ENCODE peak calls at places on chromosomes 4 and X, in ten cellular contexts. N, E, V, O, J, Z, A, Y, I and W are unnamed samples.

GRCh38 chrX:39827959-39828358 is 269.8 kb downstream of the BCOR start:
- DNase-seq in N (no peak), E (no peak), V (no peak), O (no peak), J (no peak), Z (peak), A (no peak), Y (no peak), I (no peak), W (no peak)

GRCh38 chr4:89837385-89837995 is 529 bp upstream of the SNCA start:
- DNase-seq in N (peak), E (no peak), V (no peak), O (peak), J (peak), Z (no peak), A (no peak), Y (peak), I (peak), W (no peak)

GRCh38 chr4:145285928-145286327 is 105.5 kb upstream of the OTUD4 start:
- DNase-seq in N (no peak), E (no peak), V (no peak), O (peak), J (no peak), Z (no peak), A (no peak), Y (no peak), I (peak), W (no peak)

GRCh38 chr4:30716158-30716557 is 4.0 kb upstream of the PCDH7 start:
- DNase-seq in N (peak), E (no peak), V (no peak), O (peak), J (no peak), Z (no peak), A (no peak), Y (peak), I (peak), W (no peak)

GRCh38 chr4:67751260-67751659 is 2.9 kb downstream of the GNRHR start:
- DNase-seq in N (peak), E (no peak), V (no peak), O (peak), J (no peak), Z (no peak), A (no peak), Y (no peak), I (peak), W (no peak)

GRCh38 chr4:10066704-10067651 is 45.7 kb upstream of the SLC2A9 start:
- DNase-seq in N (no peak), E (no peak), V (no peak), O (no peak), J (no peak), Z (no peak), A (no peak), Y (no peak), I (no peak), W (no peak)

GRCh38 chrX:15382809-15383208 is 1.4 kb downstream of the VEGFD start:
- DNase-seq in N (no peak), E (no peak), V (no peak), O (no peak), J (no peak), Z (no peak), A (no peak), Y (no peak), I (no peak), W (no peak)

GRCh38 chr4:112058433-112058832 is 86.8 kb upstream of the FAM241A start:
- DNase-seq in N (peak), E (no peak), V (no peak), O (peak), J (no peak), Z (no peak), A (no peak), Y (no peak), I (peak), W (no peak)

GRCh38 chr4:169956441-169956840 is 69.8 kb downstream of the MFAP3L start:
- DNase-seq in N (no peak), E (no peak), V (no peak), O (no peak), J (no peak), Z (no peak), A (no peak), Y (no peak), I (no peak), W (no peak)

GRCh38 chr4:38449506-38450174 is 214.4 kb upstream of the KLF3 start:
- DNase-seq in N (no peak), E (no peak), V (no peak), O (peak), J (no peak), Z (no peak), A (no peak), Y (no peak), I (peak), W (no peak)

GRCh38 chr4:16617416-16617815 is 281.0 kb downstream of the LDB2 start:
- DNase-seq in N (peak), E (no peak), V (no peak), O (peak), J (no peak), Z (no peak), A (no peak), Y (no peak), I (peak), W (no peak)

DNA sequence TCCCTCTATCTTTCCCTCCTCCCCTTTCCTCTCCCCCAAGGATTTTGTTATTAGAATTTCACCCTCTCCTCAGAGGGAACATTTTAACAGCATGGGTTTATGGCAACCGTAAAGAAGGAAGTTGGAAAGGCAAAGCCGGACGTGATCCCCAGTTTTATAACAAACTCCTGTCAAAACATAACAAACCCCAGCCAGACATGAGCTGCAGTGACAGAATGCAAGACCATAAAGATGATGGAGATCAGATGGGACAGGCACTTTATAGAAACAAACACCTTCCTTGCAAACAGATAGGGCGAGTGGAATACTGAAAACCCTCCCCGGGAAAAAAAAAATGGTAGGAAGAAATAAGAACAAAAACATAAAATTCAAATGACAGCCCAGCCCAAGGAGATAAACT is 281.5 kb downstream of the LDB2 start:
- DNase-seq in N (peak), E (no peak), V (no peak), O (no peak), J (no peak), Z (no peak), A (no peak), Y (no peak), I (no peak), W (no peak)
- H3K4me3 ChIP-seq in N (peak), E (no peak), V (no peak), O (peak), J (no peak), Z (no peak), A (no peak), Y (no peak), I (no peak), W (no peak)

GRCh38 chrX:46218373-46218772 is 326.8 kb downstream of the ZNF674 start:
- DNase-seq in N (no peak), E (no peak), V (no peak), O (no peak), J (no peak), Z (no peak), A (no peak), Y (no peak), I (no peak), W (no peak)
- H3K4me3 ChIP-seq in N (no peak), E (no peak), V (no peak), O (no peak), J (no peak), Z (no peak), A (no peak), Y (no peak), I (no peak), W (no peak)

DNA sequence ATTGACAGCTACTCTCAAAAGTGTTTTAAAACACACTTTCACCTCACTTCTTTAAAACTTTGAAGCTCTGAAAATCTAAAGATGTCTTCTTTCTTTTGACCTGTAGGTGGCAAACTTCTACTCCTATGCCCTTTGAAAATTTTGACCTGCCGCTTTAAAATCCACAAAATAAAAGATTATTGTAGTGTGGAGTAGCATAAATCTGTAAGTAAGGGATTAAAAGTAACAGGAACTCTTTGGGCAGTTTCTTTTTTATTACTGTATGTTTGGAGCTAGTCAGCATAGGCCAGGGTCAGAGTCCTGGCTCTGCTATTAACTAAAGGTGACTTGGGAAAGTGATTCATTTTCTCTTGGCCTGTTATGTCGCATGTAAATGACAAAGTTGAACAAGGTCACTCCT is 25.5 kb downstream of the BBS12 start:
- DNase-seq in N (peak), E (peak), V (no peak), O (peak), J (peak), Z (no peak), A (no peak), Y (no peak), I (peak), W (no peak)
- H3K4me3 ChIP-seq in N (no peak), E (no peak), V (no peak), O (no peak), J (no peak), Z (no peak), A (no peak), Y (no peak), I (no peak), W (no peak)

GRCh38 chr4:155494037-155494718 is 117.4 kb upstream of the MAP9 start:
- DNase-seq in N (no peak), E (no peak), V (no peak), O (no peak), J (no peak), Z (no peak), A (no peak), Y (no peak), I (no peak), W (no peak)
- H3K4me3 ChIP-seq in N (no peak), E (no peak), V (no peak), O (no peak), J (no peak), Z (no peak), A (no peak), Y (no peak), I (no peak), W (no peak)

GRCh38 chr4:131348258-131348657 is 1800.8 kb upstream of the PCDH10 start:
- DNase-seq in N (no peak), E (no peak), V (no peak), O (no peak), J (no peak), Z (no peak), A (no peak), Y (no peak), I (no peak), W (no peak)
- H3K4me3 ChIP-seq in N (no peak), E (no peak), V (no peak), O (no peak), J (no peak), Z (no peak), A (no peak), Y (no peak), I (no peak), W (no peak)

GRCh38 chr4:15651682-15652081 is 3.5 kb downstream of the FBXL5 start:
- DNase-seq in N (peak), E (no peak), V (no peak), O (no peak), J (no peak), Z (no peak), A (no peak), Y (no peak), I (peak), W (no peak)
- H3K4me3 ChIP-seq in N (peak), E (no peak), V (peak), O (peak), J (no peak), Z (no peak), A (no peak), Y (no peak), I (no peak), W (no peak)

DNA sequence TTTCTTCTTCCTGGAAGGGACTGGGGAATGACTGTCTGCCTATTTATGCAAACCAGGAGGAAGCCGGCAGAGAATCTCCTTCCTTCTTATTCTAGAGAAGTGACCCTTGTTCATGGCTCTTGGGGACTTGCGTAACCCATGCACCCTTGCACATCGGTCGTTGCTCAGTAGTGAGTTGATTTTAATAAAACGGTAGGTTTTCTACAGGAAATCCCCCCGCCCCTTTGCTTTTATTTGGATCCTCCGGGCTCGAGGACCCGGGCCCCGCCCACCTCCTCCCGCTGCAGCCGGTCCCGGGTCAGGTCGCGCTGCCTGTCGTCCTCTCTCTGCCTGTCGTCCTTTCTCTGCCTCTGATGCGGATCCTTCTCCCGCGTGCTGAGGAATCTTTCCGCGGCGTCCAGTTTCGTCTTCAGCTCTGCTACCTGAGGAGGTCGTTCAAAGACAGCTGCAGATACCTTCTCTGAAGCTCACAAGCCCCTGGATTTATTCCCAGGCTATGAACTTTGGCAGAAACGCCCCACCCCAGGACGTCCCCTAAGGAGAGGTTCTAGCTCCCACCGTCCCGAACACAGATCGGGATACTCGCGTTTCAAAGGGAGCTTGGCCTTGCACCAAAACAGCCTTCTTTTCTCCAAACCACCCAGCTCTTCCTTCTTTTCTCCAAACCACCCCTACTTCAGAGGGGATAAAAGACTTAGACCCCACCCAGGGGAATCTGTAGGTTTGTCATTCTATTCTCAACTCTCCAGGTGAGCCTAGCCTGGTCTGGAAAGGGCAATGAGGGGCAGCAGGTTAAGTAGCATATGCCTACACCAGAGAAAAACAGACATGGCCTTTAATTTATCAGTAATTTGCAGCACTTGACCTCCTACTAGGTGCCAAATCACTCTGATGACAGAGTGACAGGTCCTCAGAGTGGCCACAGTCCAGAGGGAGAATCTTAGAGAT is 7.0 kb downstream of the TNIP3 start:
- DNase-seq in N (no peak), E (no peak), V (no peak), O (peak), J (peak), Z (peak), A (peak), Y (peak), I (peak), W (no peak)
- H3K4me3 ChIP-seq in N (peak), E (peak), V (peak), O (peak), J (peak), Z (no peak), A (peak), Y (peak), I (peak), W (peak)